ENCODE peak calls at places on chromosomes 6 and 20, in seven cellular contexts. One of them, this sample, is unnamed.
A peak's percentile ranks its signal among the peaks of the same experiment; 100 is the strongest.

GRCh38 chr6:41470341-41471063 is 75.7 kb upstream of the FOXP4 start:
- DNase-seq in OCI-LY7: no peak
- DNase-seq in GM10248: no peak
- DNase-seq in A549: no peak
- DNase-seq in endothelial cell: no peak
- DNase-seq in Calu3: peak; percentile 60
- DNase-seq in astrocyte of the spinal cord: peak; percentile 29
- DNase-seq in this sample: peak; percentile 67

GRCh38 chr6:36127462-36128016 is 2.8 kb upstream of the MAPK13 start:
- DNase-seq in endothelial cell: no peak
- DNase-seq in A549: peak; percentile 40
- DNase-seq in astrocyte of the spinal cord: peak; percentile 57
- DNase-seq in OCI-LY7: no peak
- DNase-seq in GM10248: no peak
- DNase-seq in Calu3: peak; percentile 35
- DNase-seq in this sample: peak; percentile 94

GRCh38 chr6:20700375-20700774 is 166.1 kb downstream of the CDKAL1 start:
- DNase-seq in Calu3: no peak
- DNase-seq in endothelial cell: no peak
- DNase-seq in GM10248: no peak
- DNase-seq in OCI-LY7: no peak
- DNase-seq in A549: no peak
- DNase-seq in astrocyte of the spinal cord: no peak
- DNase-seq in this sample: no peak

GRCh38 chr20:16069416-16070010 is 503.7 kb downstream of the KIF16B start:
- DNase-seq in A549: no peak
- DNase-seq in endothelial cell: no peak
- DNase-seq in GM10248: peak; percentile 24
- DNase-seq in Calu3: no peak
- DNase-seq in astrocyte of the spinal cord: no peak
- DNase-seq in OCI-LY7: peak; percentile 25
- DNase-seq in this sample: no peak

GRCh38 chr20:23356203-23356602 is 5.6 kb downstream of the NXT1 start:
- DNase-seq in OCI-LY7: no peak
- DNase-seq in endothelial cell: no peak
- DNase-seq in astrocyte of the spinal cord: no peak
- DNase-seq in Calu3: no peak
- DNase-seq in A549: no peak
- DNase-seq in GM10248: no peak
- DNase-seq in this sample: no peak

GRCh38 chr20:38034961-38035360 is 1.4 kb downstream of the RPRD1B start:
- DNase-seq in GM10248: no peak
- DNase-seq in OCI-LY7: peak; percentile 7
- DNase-seq in astrocyte of the spinal cord: no peak
- DNase-seq in Calu3: no peak
- DNase-seq in A549: no peak
- DNase-seq in endothelial cell: no peak
- DNase-seq in this sample: peak; percentile 28

GRCh38 chr20:986733-987355 is 15.3 kb downstream of the RSPO4 start:
- DNase-seq in endothelial cell: no peak
- DNase-seq in Calu3: peak; percentile 13
- DNase-seq in A549: no peak
- DNase-seq in astrocyte of the spinal cord: no peak
- DNase-seq in GM10248: no peak
- DNase-seq in OCI-LY7: no peak
- DNase-seq in this sample: no peak

GRCh38 chr6:120431841-120432240 is 902.4 kb downstream of the TBC1D32 start:
- DNase-seq in OCI-LY7: no peak
- DNase-seq in Calu3: no peak
- DNase-seq in endothelial cell: no peak
- DNase-seq in A549: no peak
- DNase-seq in astrocyte of the spinal cord: no peak
- DNase-seq in GM10248: no peak
- DNase-seq in this sample: no peak

GRCh38 chr20:40651121-40651520 is 37.9 kb downstream of the MAFB start:
- DNase-seq in endothelial cell: no peak
- DNase-seq in OCI-LY7: no peak
- DNase-seq in Calu3: no peak
- DNase-seq in A549: no peak
- DNase-seq in GM10248: no peak
- DNase-seq in astrocyte of the spinal cord: peak; percentile 75
- DNase-seq in this sample: peak; percentile 26

DNA sequence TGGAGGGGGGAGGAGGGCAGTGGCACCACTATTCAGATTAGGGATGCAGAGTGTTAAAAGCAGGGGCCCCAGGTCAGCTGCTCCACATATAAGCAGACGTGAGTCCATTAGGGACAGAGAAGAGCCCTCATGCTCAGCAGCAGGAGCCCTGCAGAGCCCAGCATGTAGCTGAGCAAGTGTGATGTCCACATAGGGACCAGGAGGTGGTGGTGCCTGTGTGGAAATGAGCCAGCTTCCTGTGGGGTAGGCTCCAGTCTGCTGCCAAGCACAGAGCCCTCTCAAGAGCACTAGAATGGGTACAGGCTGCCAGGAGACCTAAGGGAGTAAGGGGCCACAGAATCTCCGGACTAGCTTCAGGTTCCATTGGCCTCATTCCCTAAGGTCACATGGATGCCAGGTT is 57.9 kb upstream of the MLN start:
- DNase-seq in GM10248: no peak
- DNase-seq in A549: no peak
- DNase-seq in endothelial cell: no peak
- DNase-seq in Calu3: no peak
- DNase-seq in OCI-LY7: no peak
- DNase-seq in astrocyte of the spinal cord: no peak
- DNase-seq in this sample: no peak
- TF ChIP-seq CTCF in GM10248: no peak
- TF ChIP-seq CTCF in A549: no peak
- TF ChIP-seq CTCF in endothelial cell: no peak
- TF ChIP-seq CTCF in Calu3: no peak
- TF ChIP-seq CTCF in OCI-LY7: no peak
- TF ChIP-seq CTCF in astrocyte of the spinal cord: no peak
- TF ChIP-seq CTCF in this sample: no peak

GRCh38 chr6:116616757-116617093 is 446 bp downstream of the RSPH4A start:
- DNase-seq in OCI-LY7: no peak
- DNase-seq in A549: peak; percentile 18
- DNase-seq in Calu3: peak; percentile 34
- DNase-seq in GM10248: peak; percentile 23
- DNase-seq in astrocyte of the spinal cord: no peak
- DNase-seq in endothelial cell: peak; percentile 32
- DNase-seq in this sample: no peak

GRCh38 chr6:116611020-116611419 is 5.3 kb upstream of the RSPH4A start:
- DNase-seq in OCI-LY7: no peak
- DNase-seq in A549: no peak
- DNase-seq in Calu3: no peak
- DNase-seq in GM10248: no peak
- DNase-seq in astrocyte of the spinal cord: no peak
- DNase-seq in endothelial cell: no peak
- DNase-seq in this sample: no peak

DNA sequence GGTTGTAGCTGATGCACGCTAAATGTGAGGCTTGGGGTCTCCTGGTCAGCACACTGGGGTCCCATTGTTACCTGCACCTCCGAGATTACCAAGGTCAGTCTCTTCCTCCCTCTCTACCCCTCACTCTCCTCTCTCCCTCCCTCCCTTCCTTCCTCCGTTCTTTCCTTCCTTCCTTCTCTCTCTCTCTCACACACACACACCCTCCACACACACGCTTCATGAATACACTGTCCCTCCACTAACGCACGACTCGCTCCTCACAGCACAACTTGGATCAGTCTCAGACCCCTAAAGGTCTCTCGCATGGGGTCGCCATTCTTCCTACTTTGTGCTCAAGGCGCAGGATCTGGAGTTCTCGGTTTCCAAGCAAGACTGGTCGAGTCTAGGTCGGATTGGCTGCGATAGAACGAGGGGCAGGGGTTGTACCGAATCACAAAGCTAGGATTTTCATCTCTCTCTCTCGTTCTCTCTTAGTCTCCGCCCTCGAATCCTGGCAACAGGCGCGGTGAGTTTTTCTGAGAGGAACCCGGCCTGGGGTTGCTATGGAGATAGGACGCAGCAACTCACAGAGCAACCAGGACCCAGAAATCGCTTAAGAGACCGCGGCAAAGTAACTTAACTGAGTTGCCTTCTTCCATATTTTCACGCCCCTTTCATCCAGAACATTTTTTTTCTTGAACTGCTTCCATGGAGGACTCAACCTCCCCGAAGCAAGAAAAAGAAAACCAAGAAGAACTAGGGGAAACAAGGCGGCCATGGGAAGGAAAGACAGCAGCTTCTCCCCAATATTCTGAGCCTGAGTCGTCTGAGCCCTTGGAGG is at the start of gene RSPH4A:
- DNase-seq in endothelial cell: peak; percentile 87
- DNase-seq in OCI-LY7: peak; percentile 25
- DNase-seq in GM10248: peak; percentile 85
- DNase-seq in astrocyte of the spinal cord: peak; percentile 96
- DNase-seq in A549: peak; percentile 82
- DNase-seq in Calu3: peak; percentile 85
- DNase-seq in this sample: peak; percentile 94
- TF ChIP-seq CTCF in endothelial cell: no peak
- TF ChIP-seq CTCF in OCI-LY7: no peak
- TF ChIP-seq CTCF in GM10248: peak; percentile 22
- TF ChIP-seq CTCF in astrocyte of the spinal cord: peak; percentile 23
- TF ChIP-seq CTCF in A549: no peak
- TF ChIP-seq CTCF in Calu3: no peak
- TF ChIP-seq CTCF in this sample: peak; percentile 21

GRCh38 chr6:134741193-134741521 is 208.7 kb downstream of the ALDH8A1 start:
- DNase-seq in GM10248: no peak
- DNase-seq in astrocyte of the spinal cord: no peak
- DNase-seq in Calu3: no peak
- DNase-seq in endothelial cell: peak; percentile 7
- DNase-seq in A549: no peak
- DNase-seq in OCI-LY7: peak; percentile 9
- DNase-seq in this sample: no peak
- TF ChIP-seq CTCF in GM10248: no peak
- TF ChIP-seq CTCF in astrocyte of the spinal cord: peak; percentile 31
- TF ChIP-seq CTCF in Calu3: no peak
- TF ChIP-seq CTCF in endothelial cell: no peak
- TF ChIP-seq CTCF in A549: no peak
- TF ChIP-seq CTCF in OCI-LY7: peak; percentile 46
- TF ChIP-seq CTCF in this sample: no peak

DNA sequence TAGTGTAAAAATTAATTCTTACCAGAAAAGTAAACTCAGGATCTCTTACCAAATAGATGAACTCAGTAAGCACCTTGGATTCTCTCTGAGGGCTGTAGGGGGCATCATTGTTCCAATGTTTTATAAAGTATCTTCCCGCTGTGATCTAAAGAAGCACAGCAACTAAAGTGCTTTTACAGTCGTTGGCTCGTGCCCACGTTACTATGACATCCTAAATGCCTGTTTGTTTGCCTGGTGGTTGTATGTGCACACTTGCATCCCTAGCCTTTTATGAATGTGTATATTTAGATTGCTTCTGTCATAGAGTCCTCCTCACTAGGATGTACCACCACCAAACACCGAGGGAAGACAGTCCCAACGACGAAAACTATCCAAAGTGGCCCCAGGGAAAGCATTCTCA is 34.5 kb downstream of the SLX4IP start:
- DNase-seq in OCI-LY7: peak; percentile 12
- DNase-seq in Calu3: peak; percentile 11
- DNase-seq in GM10248: peak; percentile 32
- DNase-seq in A549: peak; percentile 76
- DNase-seq in astrocyte of the spinal cord: peak; percentile 93
- DNase-seq in endothelial cell: peak; percentile 16
- DNase-seq in this sample: peak; percentile 92
- TF ChIP-seq CTCF in OCI-LY7: peak; percentile 69
- TF ChIP-seq CTCF in Calu3: no peak
- TF ChIP-seq CTCF in GM10248: peak; percentile 33
- TF ChIP-seq CTCF in A549: peak; percentile 84
- TF ChIP-seq CTCF in astrocyte of the spinal cord: peak; percentile 68
- TF ChIP-seq CTCF in endothelial cell: peak; percentile 45
- TF ChIP-seq CTCF in this sample: peak; percentile 78